ENCODE peak calls at places on chromosome 12, in nine cellular contexts. Y is NCI-H748 treated with DMSO at 0.1 percent for 48 hours; O is ureter; E is fibroblast of the aortic adventitia; L is HFFc6; J is stimulated activated CD8-positive, alpha-beta memory T cell treated with anti-CD3 and anti-CD28 coated beads, Interleukin-12 subunit alpha, Interleukin-12 subunit beta, amount 100 ng/mL, for 4 hours; I is kidney tubule cell; F is dermis microvascular lymphatic vessel endothelial cell; S is HCT116. K is an unnamed sample.

GRCh38 chr12:22687677-22688076 is 62.7 kb downstream of the ETNK1 start:
- DNase-seq in E (peak; percentile 65), O (no peak), S (no peak), Y (no peak), F (peak; percentile 88), J (no peak), I (peak; percentile 57), L (peak; percentile 71), K (no peak)

GRCh38 chr12:111754671-111755070 is 12.1 kb upstream of the ALDH2 start:
- DNase-seq in J (no peak), L (no peak), E (no peak), I (no peak), O (no peak), F (no peak), S (no peak), Y (no peak), K (no peak)

GRCh38 chr12:107760207-107760816 is 625 bp downstream of the PRDM4 start:
- DNase-seq in O (peak; percentile 50), Y (peak; percentile 25), L (no peak), F (peak; percentile 30), J (peak; percentile 4), I (peak; percentile 17), S (no peak), E (peak; percentile 5), K (peak; percentile 26)

GRCh38 chr12:88247241-88247643 is 105.1 kb downstream of the TMTC3 start:
- DNase-seq in J (no peak), Y (no peak), E (peak; percentile 93), F (peak; percentile 18), I (peak; percentile 74), L (peak; percentile 74), O (no peak), S (peak; percentile 21), K (peak; percentile 77)

GRCh38 chr12:6539276-6540134 is 5.2 kb downstream of the GAPDH start:
- DNase-seq in I (peak; percentile 55), O (no peak), J (no peak), S (no peak), L (no peak), Y (no peak), F (no peak), E (peak; percentile 27), K (peak; percentile 62)

GRCh38 chr12:105204916-105205315 is 31.1 kb downstream of the APPL2 start:
- DNase-seq in Y (no peak), J (no peak), S (no peak), E (peak; percentile 78), F (peak; percentile 75), O (no peak), I (peak; percentile 75), L (peak; percentile 93), K (no peak)

GRCh38 chr12:116864371-116865160 is 16.7 kb downstream of the HRK start:
- DNase-seq in S (no peak), O (no peak), J (no peak), F (no peak), E (peak; percentile 85), I (peak; percentile 64), L (peak; percentile 86), Y (no peak), K (peak; percentile 53)

GRCh38 chr12:104064842-104065441 is 611 bp downstream of the HCFC2 start:
- DNase-seq in Y (no peak), F (peak; percentile 34), J (no peak), S (no peak), I (peak; percentile 7), L (no peak), E (no peak), O (no peak), K (no peak)

GRCh38 chr12:51951199-51951842 is at the start of gene ACVR1B:
- DNase-seq in J (peak; percentile 84), L (peak; percentile 82), E (peak; percentile 87), O (peak; percentile 91), F (peak; percentile 94), S (peak; percentile 86), Y (peak; percentile 79), I (peak; percentile 94), K (peak; percentile 55)

GRCh38 chr12:98551787-98552186 is 36.4 kb downstream of the TMPO start:
- DNase-seq in S (no peak), L (no peak), I (no peak), Y (no peak), F (no peak), J (no peak), E (no peak), O (no peak), K (no peak)

GRCh38 chr12:128069359-128069997 is 197.5 kb upstream of the TMEM132C start:
- DNase-seq in S (peak; percentile 26), F (peak; percentile 49), J (no peak), I (peak; percentile 40), L (peak; percentile 16), O (no peak), Y (peak; percentile 62), E (peak; percentile 69), K (peak; percentile 15)

GRCh38 chr12:22969521-22969920 is 344.6 kb downstream of the ETNK1 start:
- DNase-seq in F (no peak), L (no peak), E (no peak), O (no peak), S (no peak), J (no peak), I (no peak), Y (no peak), K (no peak)

GRCh38 chr12:30970559-30971202 is 44.1 kb downstream of the TSPAN11 start:
- DNase-seq in O (no peak), F (peak; percentile 24), Y (no peak), E (peak; percentile 10), J (no peak), L (no peak), S (no peak), I (no peak), K (no peak)

GRCh38 chr12:115932073-115932472 is 345.4 kb downstream of the MED13L start:
- DNase-seq in E (no peak), O (peak; percentile 6), Y (no peak), L (no peak), J (no peak), I (no peak), S (no peak), F (no peak), K (no peak)

GRCh38 chr12:1934831-1935230 is 16.4 kb upstream of the CACNA2D4 start:
- DNase-seq in S (no peak), O (peak; percentile 14), F (no peak), E (no peak), J (no peak), Y (no peak), L (no peak), I (no peak), K (no peak)

GRCh38 chr12:51631021-51631420 is 40.0 kb downstream of the SCN8A start:
- DNase-seq in I (no peak), O (no peak), J (no peak), Y (no peak), E (no peak), L (no peak), S (no peak), F (no peak), K (no peak)

GRCh38 chr12:119229837-119230236 is 51.1 kb downstream of the HSPB8 start:
- DNase-seq in O (no peak), Y (no peak), E (peak; percentile 53), I (peak; percentile 37), S (peak; percentile 59), L (peak; percentile 18), J (no peak), F (peak; percentile 47), K (peak; percentile 84)

GRCh38 chr12:13336216-13336615 is 139.7 kb downstream of the EMP1 start:
- DNase-seq in E (no peak), Y (no peak), L (no peak), O (no peak), S (no peak), I (no peak), J (no peak), F (no peak), K (no peak)

GRCh38 chr12:77236066-77236465 is 170.7 kb upstream of the E2F7 start:
- DNase-seq in O (no peak), S (no peak), E (peak; percentile 84), L (no peak), F (no peak), I (no peak), Y (no peak), J (no peak), K (no peak)

GRCh38 chr12:130879212-130879686 is 7.4 kb downstream of the RAN start:
- DNase-seq in E (no peak), J (no peak), F (no peak), S (no peak), I (no peak), O (no peak), L (no peak), Y (no peak), K (no peak)

GRCh38 chr12:47277972-47278448 is 198.3 kb upstream of the AMIGO2 start:
- DNase-seq in O (no peak), Y (no peak), J (no peak), L (peak; percentile 81), S (peak; percentile 88), F (peak; percentile 70), I (peak; percentile 97), E (peak; percentile 95), K (peak; percentile 98)

GRCh38 chr12:124870515-124870914 is 6.9 kb upstream of the SCARB1 start:
- DNase-seq in S (no peak), O (no peak), L (no peak), F (no peak), Y (no peak), I (no peak), J (no peak), E (no peak), K (no peak)

GRCh38 chr12:31965090-31965489 is 5.9 kb downstream of the RESF1 start:
- DNase-seq in O (no peak), I (no peak), F (no peak), Y (no peak), S (no peak), J (no peak), E (no peak), L (no peak), K (no peak)

GRCh38 chr12:14260011-14260993 is 105.2 kb upstream of the ATF7IP start:
- DNase-seq in L (peak; percentile 93), Y (peak; percentile 71), S (peak; percentile 47), O (peak; percentile 93), I (peak; percentile 97), F (peak; percentile 94), E (peak; percentile 91), J (no peak), K (peak; percentile 43)

GRCh38 chr12:3250034-3250433 is 172.9 kb downstream of the TSPAN9 start:
- DNase-seq in F (no peak), Y (no peak), J (no peak), O (no peak), L (no peak), E (no peak), I (no peak), S (no peak), K (no peak)

GRCh38 chr12:1768585-1768984 is 51.8 kb upstream of the LRTM2 start:
- DNase-seq in Y (no peak), F (no peak), I (no peak), E (no peak), J (no peak), S (no peak), L (no peak), O (no peak), K (no peak)

GRCh38 chr12:51187370-51187987 is 14.5 kb upstream of the TFCP2 start:
- DNase-seq in O (no peak), S (no peak), Y (no peak), I (no peak), L (no peak), E (no peak), F (peak; percentile 17), J (no peak), K (no peak)

GRCh38 chr12:9634177-9634803 is 26.6 kb upstream of the KLRB1 start:
- DNase-seq in F (peak; percentile 67), E (peak; percentile 74), J (no peak), O (peak; percentile 65), Y (peak; percentile 17), S (no peak), I (peak; percentile 61), L (peak; percentile 30), K (peak; percentile 32)

GRCh38 chr12:46661161-46661845 is 164.5 kb downstream of the SLC38A4 start:
- DNase-seq in Y (peak; percentile 40), S (peak; percentile 71), O (no peak), E (peak; percentile 95), L (peak; percentile 88), I (peak; percentile 76), J (no peak), F (peak; percentile 94), K (peak; percentile 90)

GRCh38 chr12:114213055-114213561 is 192.8 kb downstream of the TBX5 start:
- DNase-seq in J (no peak), L (no peak), O (no peak), Y (no peak), E (no peak), F (no peak), S (no peak), I (peak; percentile 9), K (peak; percentile 17)

GRCh38 chr12:92145481-92145730 is 240 bp downstream of the BTG1 start:
- DNase-seq in L (no peak), O (no peak), I (no peak), S (no peak), J (no peak), F (no peak), E (no peak), Y (no peak), K (no peak)

K was measured in A549.